ENCODE peak calls at places on chromosomes 11 and 22, in five cellular contexts. N, G, I, H and Y are unnamed samples.

GRCh38 chr11:117837791-117838190 is 13.2 kb upstream of the FXYD2 start:
- DNase-seq in N (no peak), G (no peak), I (no peak), H (no peak), Y (no peak)

GRCh38 chr11:34599406-34599901 is 21.4 kb upstream of the EHF start:
- DNase-seq in N (no peak), G (no peak), I (no peak), H (peak; percentile 56), Y (peak; percentile 79)

GRCh38 chr22:24090581-24090980 is 79.5 kb downstream of the CABIN1 start:
- DNase-seq in N (no peak), G (no peak), I (no peak), H (peak; percentile 11), Y (no peak)

GRCh38 chr11:118264568-118265470 is 722 bp upstream of the MPZL2 start:
- DNase-seq in N (no peak), G (no peak), I (no peak), H (no peak), Y (no peak)

GRCh38 chr22:24601217-24602104 is 1.5 kb upstream of the GGT1 start:
- DNase-seq in N (no peak), G (no peak), I (no peak), H (no peak), Y (peak; percentile 66)

GRCh38 chr11:91981995-91982394 is 242.6 kb upstream of the FAT3 start:
- DNase-seq in N (no peak), G (no peak), I (no peak), H (no peak), Y (no peak)

GRCh38 chr22:24503137-24503850 is 8.2 kb downstream of the UPB1 start:
- DNase-seq in N (peak; percentile 85), G (peak; percentile 78), I (no peak), H (peak; percentile 71), Y (no peak)

GRCh38 chr11:35166369-35167360 is 27.7 kb downstream of the CD44 start:
- DNase-seq in N (no peak), G (no peak), I (no peak), H (no peak), Y (no peak)

GRCh38 chr11:126791991-126792390 is 208.6 kb downstream of the KIRREL3 start:
- DNase-seq in N (no peak), G (no peak), I (no peak), H (no peak), Y (no peak)

GRCh38 chr22:19933328-19934241 is 8.0 kb upstream of the COMT start:
- DNase-seq in N (no peak), G (no peak), I (no peak), H (no peak), Y (no peak)

GRCh38 chr22:20814221-20814808 is 40.4 kb downstream of the SERPIND1 start:
- DNase-seq in N (no peak), G (no peak), I (no peak), H (no peak), Y (no peak)

GRCh38 chr22:31622980-31623379 is 39.0 kb downstream of the PISD start:
- DNase-seq in N (no peak), G (no peak), I (no peak), H (no peak), Y (no peak)

GRCh38 chr11:69686452-69686851 is 11.3 kb upstream of the LTO1 start:
- DNase-seq in N (no peak), G (no peak), I (no peak), H (no peak), Y (no peak)
- TF ChIP-seq MAX in N (no peak), G (no peak), I (no peak), H (no peak), Y (no peak)

GRCh38 chr11:70933986-70934583 is 318.3 kb downstream of the SHANK2 start:
- DNase-seq in N (no peak), G (no peak), I (no peak), H (no peak), Y (no peak)

GRCh38 chr11:70934999-70935768 is 317.2 kb downstream of the SHANK2 start:
- DNase-seq in N (no peak), G (no peak), I (no peak), H (no peak), Y (peak; percentile 10)

GRCh38 chr11:70930215-70930614 is 322.2 kb downstream of the SHANK2 start:
- DNase-seq in N (no peak), G (no peak), I (no peak), H (no peak), Y (no peak)

GRCh38 chr11:70928854-70929598 is 323.4 kb downstream of the SHANK2 start:
- DNase-seq in N (no peak), G (no peak), I (no peak), H (no peak), Y (no peak)

GRCh38 chr11:70931430-70931829 is 320.9 kb downstream of the SHANK2 start:
- DNase-seq in N (no peak), G (no peak), I (no peak), H (no peak), Y (no peak)
- TF ChIP-seq CREB1 in N (no peak), G (no peak), I (no peak), H (no peak), Y (no peak)

GRCh38 chr22:46041642-46042041 is 64.7 kb upstream of the WNT7B start:
- DNase-seq in N (no peak), G (peak; percentile 1), I (no peak), H (no peak), Y (no peak)
- TF ChIP-seq USF2 in N (no peak), G (no peak), I (no peak), H (no peak), Y (no peak)

DNA sequence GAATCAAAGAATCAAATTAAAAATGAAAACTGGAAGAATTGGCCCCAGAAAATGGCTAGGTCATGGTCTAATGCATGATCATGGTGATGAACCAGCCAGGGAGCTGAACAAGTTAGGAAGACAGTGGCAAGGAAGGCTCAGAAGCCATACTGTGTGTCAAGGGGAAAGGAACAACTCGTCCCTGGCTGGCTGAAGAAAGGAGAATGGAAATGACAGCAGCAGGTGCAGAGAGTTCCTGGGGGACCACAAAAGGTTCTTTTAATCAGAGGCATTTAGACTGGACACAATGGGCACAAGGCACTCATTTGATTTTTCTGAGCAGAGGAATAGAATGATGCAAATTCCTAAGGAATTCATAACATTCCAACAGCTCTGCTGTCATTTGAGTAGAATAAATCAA is 209.9 kb downstream of the LARGE1 start:
- DNase-seq in N (no peak), G (no peak), I (no peak), H (no peak), Y (no peak)
- TF ChIP-seq MAX in N (no peak), G (no peak), I (no peak), H (no peak), Y (no peak)

GRCh38 chr11:66878554-66878953 is 21.7 kb downstream of the LRFN4 start:
- DNase-seq in N (no peak), G (no peak), I (no peak), H (no peak), Y (no peak)
- TF ChIP-seq CREB1 in N (no peak), G (no peak), I (no peak), H (no peak), Y (no peak)